ENCODE peak calls at places on chromosomes 6 and 20, in seven cellular contexts. R, M, Q, J, S, H and W are unnamed samples.

GRCh38 chr6:158754738-158755137 is 64.4 kb downstream of the EZR start:
- DNase-seq in R (no peak), M (no peak), Q (peak), J (no peak), S (no peak), H (no peak), W (no peak)

GRCh38 chr20:46967647-46968046 is 73.0 kb downstream of the EYA2 start:
- DNase-seq in R (no peak), M (no peak), Q (peak), J (no peak), S (peak), H (no peak), W (no peak)

GRCh38 chr20:53739799-53740785 is 146.5 kb upstream of the ZNF217 start:
- DNase-seq in R (no peak), M (no peak), Q (no peak), J (no peak), S (no peak), H (no peak), W (no peak)

GRCh38 chr6:45736134-45736533 is 279.5 kb downstream of the CLIC5 start:
- DNase-seq in R (no peak), M (no peak), Q (no peak), J (no peak), S (no peak), H (no peak), W (no peak)

GRCh38 chr20:58956078-58956477 is 25.0 kb upstream of the NELFCD start:
- DNase-seq in R (no peak), M (no peak), Q (no peak), J (no peak), S (peak), H (no peak), W (peak)

GRCh38 chr6:169867751-169868191 is 116.3 kb downstream of the ERMARD start:
- DNase-seq in R (no peak), M (no peak), Q (no peak), J (peak), S (no peak), H (no peak), W (no peak)

GRCh38 chr6:140462495-140463311 is 1088.3 kb upstream of the CITED2 start:
- DNase-seq in R (no peak), M (peak), Q (no peak), J (no peak), S (no peak), H (no peak), W (peak)

GRCh38 chr20:63042448-63043071 is 35.8 kb upstream of the BHLHE23 start:
- DNase-seq in R (no peak), M (no peak), Q (no peak), J (no peak), S (no peak), H (peak), W (no peak)

GRCh38 chr20:62386383-62387218 is at the start of gene RPS21:
- DNase-seq in R (peak), M (peak), Q (peak), J (peak), S (peak), H (peak), W (peak)

GRCh38 chr20:12966468-12967085 is 42.2 kb upstream of the SPTLC3 start:
- DNase-seq in R (no peak), M (no peak), Q (no peak), J (no peak), S (peak), H (no peak), W (peak)

GRCh38 chr20:34377072-34377847 is 14.2 kb downstream of the ITCH start:
- DNase-seq in R (no peak), M (no peak), Q (no peak), J (no peak), S (no peak), H (peak), W (no peak)

DNA sequence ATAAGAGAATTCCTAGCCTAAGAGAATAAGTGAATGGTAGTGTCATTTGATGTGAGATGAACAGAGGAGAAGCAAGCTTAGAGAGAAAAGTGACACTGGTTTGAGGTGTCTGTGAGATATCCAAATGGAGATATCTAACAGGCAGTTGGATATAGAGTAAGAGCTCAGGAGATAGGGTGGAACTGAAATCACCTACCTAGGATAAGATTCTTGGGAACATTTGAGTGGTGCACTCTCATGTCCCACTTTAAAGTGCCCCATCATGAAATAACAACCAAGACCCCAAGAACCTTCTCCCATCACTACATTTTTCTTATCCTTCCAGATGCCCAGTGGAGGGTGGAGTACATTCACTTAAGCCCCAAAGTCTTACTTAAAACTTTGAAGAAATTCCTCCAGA is 109.0 kb upstream of the MAFB start:
- DNase-seq in R (no peak), M (no peak), Q (no peak), J (no peak), S (no peak), H (no peak), W (no peak)
- TF ChIP-seq JUND in R (no peak), M (no peak), Q (no peak), J (no peak), S (no peak), H (no peak), W (no peak)

DNA sequence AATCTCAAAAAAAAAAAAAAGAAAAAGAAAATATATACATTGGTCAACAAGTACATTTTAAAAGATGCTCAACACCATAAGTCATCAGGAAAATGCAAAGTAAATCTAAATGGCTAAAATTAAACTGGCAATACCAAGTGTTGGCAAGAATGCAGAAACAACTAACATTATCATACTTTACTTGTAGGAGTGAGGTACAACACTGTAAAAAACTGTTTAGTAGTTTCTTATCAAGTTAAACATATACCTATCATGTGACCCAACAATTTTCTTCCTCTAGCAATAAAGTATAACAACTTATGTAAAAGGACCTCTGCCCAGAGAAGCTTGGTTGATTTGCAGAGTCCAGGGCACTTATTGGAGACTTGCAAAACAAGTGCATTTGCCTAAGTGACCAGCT is 40.5 kb downstream of the LMBRD1 start:
- DNase-seq in R (no peak), M (no peak), Q (no peak), J (no peak), S (no peak), H (no peak), W (no peak)
- TF ChIP-seq JUND in R (no peak), M (no peak), Q (no peak), J (no peak), S (no peak), H (no peak), W (no peak)

DNA sequence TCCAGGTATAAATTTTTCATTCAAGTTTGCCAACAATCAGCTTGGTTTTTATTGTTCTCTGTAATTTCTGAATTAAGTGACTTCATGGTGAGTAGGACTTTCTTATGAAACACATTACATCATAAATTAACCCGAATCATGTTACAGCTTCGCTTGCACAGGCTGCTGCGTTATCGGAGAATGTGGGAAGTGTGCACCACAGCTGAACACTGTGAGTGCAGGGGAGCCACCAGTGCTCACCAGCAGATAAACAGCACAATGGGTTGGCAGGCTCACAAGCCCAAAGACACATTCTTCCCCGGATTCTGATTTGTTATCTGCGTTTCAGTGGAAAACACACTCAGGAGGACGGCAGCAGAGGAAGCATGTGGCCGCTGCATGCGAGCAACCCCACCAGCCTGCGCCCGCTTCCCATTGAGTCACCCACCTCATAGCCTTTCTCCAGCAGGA is 121.1 kb downstream of the GMDS start:
- DNase-seq in R (no peak), M (no peak), Q (no peak), J (no peak), S (no peak), H (no peak), W (no peak)
- TF ChIP-seq JUND in R (peak), M (no peak), Q (no peak), J (no peak), S (no peak), H (no peak), W (no peak)

DNA sequence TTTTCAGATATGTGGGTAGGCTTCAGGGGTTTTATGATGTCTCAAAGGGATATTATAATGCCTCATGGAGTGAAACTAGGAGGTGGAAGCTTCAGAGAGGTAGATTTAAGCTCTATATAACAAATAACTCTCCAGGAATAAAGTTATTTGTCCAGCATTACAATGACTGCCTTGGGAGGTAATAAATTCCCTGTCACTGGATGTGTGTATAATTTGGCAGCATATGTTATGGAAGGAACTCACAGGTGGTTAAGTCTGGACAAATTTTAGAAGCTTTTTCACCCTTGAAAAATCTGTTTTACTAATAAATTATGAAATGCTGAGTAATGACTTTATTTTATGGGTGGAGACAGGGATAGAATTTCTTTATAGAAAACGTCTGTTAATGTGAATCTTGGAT is 36.8 kb upstream of the RIPOR2 start:
- DNase-seq in R (no peak), M (no peak), Q (no peak), J (no peak), S (no peak), H (no peak), W (no peak)
- TF ChIP-seq JUND in R (no peak), M (no peak), Q (no peak), J (no peak), S (no peak), H (no peak), W (no peak)